ENCODE peak calls at places on chromosomes 6 and 20, in seven cellular contexts. V is kidney; P is heart left ventricle; B is tibial artery; U is CD8-positive, alpha-beta T cell; Z is brain microvascular endothelial cell; C is substantia nigra. S is an unnamed sample.

GRCh38 chr6:106927531-106928398 is 46.8 kb downstream of the CD24 start:
- DNase-seq in B (no peak), P (peak), U (no peak), V (no peak), C (no peak), Z (peak), S (no peak)

GRCh38 chr6:11756726-11757125 is 21.9 kb downstream of the ADTRP start:
- DNase-seq in Z (no peak), V (no peak), B (no peak), P (no peak), C (no peak), U (no peak), S (no peak)

GRCh38 chr6:98980814-98981213 is 33.1 kb upstream of the FBXL4 start:
- DNase-seq in U (no peak), B (no peak), C (no peak), Z (no peak), P (no peak), V (no peak), S (no peak)

GRCh38 chr20:15619816-15620215 is 953.4 kb downstream of the KIF16B start:
- DNase-seq in C (no peak), P (no peak), B (no peak), Z (no peak), U (no peak), V (no peak), S (no peak)

GRCh38 chr6:139485742-139486475 is 111.5 kb upstream of the CITED2 start:
- DNase-seq in Z (no peak), C (no peak), P (no peak), V (no peak), B (no peak), U (no peak), S (no peak)

GRCh38 chr20:51440589-51440988 is 101.9 kb downstream of the NFATC2 start:
- DNase-seq in C (no peak), U (no peak), B (no peak), P (no peak), Z (no peak), V (no peak), S (no peak)

GRCh38 chr6:391559-392440 is at the start of gene IRF4:
- DNase-seq in P (no peak), B (no peak), U (peak), C (no peak), V (peak), Z (no peak), S (peak)

GRCh38 chr6:74519172-74519571 is 686.7 kb downstream of the COL12A1 start:
- DNase-seq in Z (peak), P (no peak), C (no peak), V (no peak), B (no peak), U (no peak), S (no peak)

GRCh38 chr6:147776631-147777030 is 268.1 kb downstream of the SAMD5 start:
- DNase-seq in Z (no peak), B (no peak), U (no peak), P (no peak), C (no peak), V (no peak), S (no peak)

GRCh38 chr6:138772596-138773176 is 883 bp upstream of the CCDC28A start:
- DNase-seq in P (no peak), V (no peak), C (no peak), U (no peak), B (no peak), Z (no peak), S (no peak)

GRCh38 chr6:38034269-38034914 is 214.9 kb downstream of the ZFAND3 start:
- DNase-seq in Z (peak), P (no peak), U (no peak), V (no peak), C (no peak), B (no peak), S (no peak)

GRCh38 chr6:17022604-17023003 is 79.2 kb upstream of the STMND1 start:
- DNase-seq in P (no peak), V (no peak), B (no peak), U (no peak), Z (no peak), C (no peak), S (no peak)

GRCh38 chr6:28501259-28501658 is 14.3 kb downstream of the GPX6 start:
- DNase-seq in V (no peak), Z (no peak), B (no peak), P (no peak), C (no peak), U (no peak), S (no peak)

GRCh38 chr6:106685833-106686232 is 56.5 kb downstream of the QRSL1 start:
- DNase-seq in P (no peak), V (no peak), C (no peak), Z (no peak), B (no peak), U (no peak), S (no peak)

GRCh38 chr6:137271245-137272183 is 52.3 kb upstream of the IFNGR1 start:
- DNase-seq in P (no peak), Z (peak), B (no peak), V (no peak), U (no peak), C (no peak), S (no peak)

GRCh38 chr6:144497650-144498049 is 212.5 kb downstream of the UTRN start:
- DNase-seq in B (no peak), V (no peak), C (no peak), U (no peak), Z (no peak), P (no peak), S (no peak)

GRCh38 chr6:152099816-152100618 is 292.5 kb downstream of the ESR1 start:
- DNase-seq in V (peak), P (peak), Z (no peak), C (no peak), U (no peak), B (peak), S (no peak)

GRCh38 chr6:3665608-3666007 is 85.9 kb downstream of the PXDC1 start:
- DNase-seq in C (peak), U (no peak), P (no peak), Z (no peak), V (no peak), B (no peak), S (no peak)

GRCh38 chr6:54800201-54800600 is 46.4 kb upstream of the FAM83B start:
- DNase-seq in U (no peak), P (no peak), B (no peak), C (no peak), V (no peak), Z (no peak), S (no peak)

GRCh38 chr20:51043811-51044210 is 20.9 kb upstream of the KCNG1 start:
- DNase-seq in P (no peak), B (no peak), V (no peak), U (no peak), C (no peak), Z (peak), S (no peak)

GRCh38 chr6:53679446-53679933 is 13.9 kb upstream of the KLHL31 start:
- DNase-seq in C (no peak), P (no peak), B (no peak), U (no peak), Z (peak), V (no peak), S (no peak)

GRCh38 chr6:30494275-30494990 is 5.1 kb downstream of the HLA-E start:
- DNase-seq in U (peak), C (no peak), V (no peak), B (no peak), P (no peak), Z (no peak), S (no peak)

GRCh38 chr6:30490031-30490876 is 945 bp downstream of the HLA-E start:
- DNase-seq in Z (peak), P (peak), C (no peak), B (peak), U (peak), V (peak), S (peak)

GRCh38 chr6:30491963-30492616 is 2.8 kb downstream of the HLA-E start:
- DNase-seq in C (no peak), Z (no peak), P (no peak), V (no peak), U (peak), B (no peak), S (no peak)

GRCh38 chr6:30495993-30496392 is 6.7 kb downstream of the HLA-E start:
- DNase-seq in C (no peak), B (no peak), P (no peak), Z (no peak), U (no peak), V (no peak), S (no peak)

GRCh38 chr6:30493643-30494250 is 4.4 kb downstream of the HLA-E start:
- DNase-seq in B (no peak), P (no peak), C (no peak), Z (no peak), U (peak), V (no peak), S (peak)
- H3K27ac ChIP-seq in B (no peak), P (no peak), C (no peak), Z (no peak), U (no peak), V (peak), S (peak)

DNA sequence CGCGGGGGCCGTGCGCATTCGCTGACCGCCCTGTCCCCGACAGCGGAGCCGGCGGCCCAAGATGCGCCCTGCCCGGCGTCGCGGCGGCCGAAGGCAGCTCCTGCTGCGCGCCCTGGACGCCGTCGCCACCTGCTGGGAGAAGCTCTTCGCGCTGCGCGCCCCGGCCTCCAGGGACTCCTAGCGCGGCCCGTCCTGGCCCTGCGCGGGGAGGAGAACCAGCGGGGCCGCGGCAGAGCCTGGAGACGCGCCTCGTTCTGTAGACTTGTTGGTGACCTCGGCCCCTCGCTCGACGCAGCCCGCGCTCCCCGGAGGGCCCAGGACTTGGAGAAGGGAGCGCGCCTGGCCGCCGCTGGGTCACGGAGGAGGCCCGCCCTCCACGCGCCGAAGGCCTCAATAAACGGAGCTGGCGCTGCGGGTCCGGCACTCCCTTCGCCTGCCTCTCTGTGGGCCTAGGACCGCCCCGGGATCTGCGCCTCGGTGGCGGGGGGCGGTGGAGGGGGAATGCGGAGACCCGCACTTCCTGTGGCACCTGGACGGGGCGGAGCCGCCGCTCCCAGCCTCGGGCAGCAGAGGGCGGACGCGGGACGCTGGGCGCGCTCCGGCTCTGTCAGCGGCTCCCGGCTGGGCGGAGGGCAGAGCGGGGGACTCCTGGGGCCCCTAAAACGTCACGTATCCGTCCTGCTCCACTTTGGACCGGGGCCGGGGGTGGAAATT is 2.8 kb downstream of the C20orf204 start:
- DNase-seq in U (peak), B (peak), Z (peak), C (no peak), V (peak), P (peak), S (peak)
- H3K27ac ChIP-seq in U (peak), B (no peak), Z (no peak), C (no peak), V (peak), P (peak), S (peak)

GRCh38 chr6:166957805-166958076 is 1.4 kb upstream of the RNASET2 start:
- DNase-seq in C (no peak), B (no peak), V (no peak), U (no peak), Z (no peak), P (no peak), S (no peak)

GRCh38 chr6:166958926-166959861 is 2.8 kb upstream of the RNASET2 start:
- DNase-seq in P (peak), C (no peak), B (peak), V (no peak), U (peak), Z (no peak), S (no peak)

GRCh38 chr6:166959906-166960608 is 3.7 kb upstream of the RNASET2 start:
- DNase-seq in Z (no peak), U (no peak), C (no peak), B (no peak), V (no peak), P (no peak), S (no peak)

GRCh38 chr6:166957087-166957804 is 896 bp upstream of the RNASET2 start:
- DNase-seq in U (peak), Z (no peak), P (peak), C (no peak), V (peak), B (peak), S (peak)

DNA sequence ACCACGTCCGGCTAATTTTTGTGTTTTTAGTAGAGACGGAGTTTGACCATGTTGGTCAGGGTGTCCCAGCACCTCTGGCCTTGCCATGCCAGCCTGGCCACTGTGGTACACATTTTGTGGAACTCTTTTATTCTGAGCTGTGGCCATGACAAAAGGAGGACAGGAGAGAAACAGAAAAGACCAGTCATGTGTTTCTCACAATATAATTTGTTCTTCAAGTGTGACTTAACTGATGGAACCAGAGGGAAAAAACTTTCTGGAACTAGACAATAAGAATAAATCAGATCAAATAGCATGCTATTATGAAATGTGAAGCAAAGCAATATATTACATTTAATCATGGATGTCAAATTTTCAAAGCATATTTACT is 4.2 kb upstream of the RNASET2 start:
- DNase-seq in B (no peak), P (no peak), U (no peak), Z (no peak), V (no peak), C (no peak), S (no peak)
- H3K27ac ChIP-seq in B (no peak), P (no peak), U (no peak), Z (no peak), V (no peak), C (no peak), S (no peak)

GRCh38 chr20:38034961-38035360 is 1.4 kb downstream of the RPRD1B start:
- DNase-seq in Z (no peak), V (no peak), P (no peak), B (no peak), C (no peak), U (no peak), S (no peak)
- H3K27ac ChIP-seq in Z (no peak), V (no peak), P (no peak), B (no peak), C (no peak), U (no peak), S (no peak)

GRCh38 chr20:63377256-63378114 is 16.3 kb upstream of the CHRNA4 start:
- DNase-seq in P (no peak), Z (no peak), C (no peak), U (peak), B (no peak), V (no peak), S (no peak)
- H3K27ac ChIP-seq in P (no peak), Z (no peak), C (no peak), U (no peak), B (no peak), V (no peak), S (no peak)

GRCh38 chr6:64459411-64459810 is 823.8 kb downstream of the PHF3 start:
- DNase-seq in Z (no peak), C (no peak), B (no peak), V (no peak), P (no peak), U (no peak), S (no peak)
- H3K27ac ChIP-seq in Z (no peak), C (no peak), B (no peak), V (no peak), P (no peak), U (no peak), S (no peak)

GRCh38 chr20:32336918-32337347 is 21.2 kb upstream of the ASXL1 start:
- DNase-seq in U (no peak), C (no peak), V (no peak), P (no peak), Z (no peak), B (no peak), S (no peak)

GRCh38 chr20:32330555-32330897 is 27.6 kb upstream of the ASXL1 start:
- DNase-seq in C (no peak), U (no peak), Z (no peak), V (no peak), P (no peak), B (no peak), S (no peak)

GRCh38 chr20:32333181-32333987 is 24.7 kb upstream of the ASXL1 start:
- DNase-seq in C (no peak), Z (no peak), B (no peak), U (no peak), P (no peak), V (no peak), S (no peak)

GRCh38 chr20:32332614-32333013 is 25.5 kb upstream of the ASXL1 start:
- DNase-seq in B (no peak), Z (peak), P (no peak), V (peak), C (no peak), U (no peak), S (no peak)

DNA sequence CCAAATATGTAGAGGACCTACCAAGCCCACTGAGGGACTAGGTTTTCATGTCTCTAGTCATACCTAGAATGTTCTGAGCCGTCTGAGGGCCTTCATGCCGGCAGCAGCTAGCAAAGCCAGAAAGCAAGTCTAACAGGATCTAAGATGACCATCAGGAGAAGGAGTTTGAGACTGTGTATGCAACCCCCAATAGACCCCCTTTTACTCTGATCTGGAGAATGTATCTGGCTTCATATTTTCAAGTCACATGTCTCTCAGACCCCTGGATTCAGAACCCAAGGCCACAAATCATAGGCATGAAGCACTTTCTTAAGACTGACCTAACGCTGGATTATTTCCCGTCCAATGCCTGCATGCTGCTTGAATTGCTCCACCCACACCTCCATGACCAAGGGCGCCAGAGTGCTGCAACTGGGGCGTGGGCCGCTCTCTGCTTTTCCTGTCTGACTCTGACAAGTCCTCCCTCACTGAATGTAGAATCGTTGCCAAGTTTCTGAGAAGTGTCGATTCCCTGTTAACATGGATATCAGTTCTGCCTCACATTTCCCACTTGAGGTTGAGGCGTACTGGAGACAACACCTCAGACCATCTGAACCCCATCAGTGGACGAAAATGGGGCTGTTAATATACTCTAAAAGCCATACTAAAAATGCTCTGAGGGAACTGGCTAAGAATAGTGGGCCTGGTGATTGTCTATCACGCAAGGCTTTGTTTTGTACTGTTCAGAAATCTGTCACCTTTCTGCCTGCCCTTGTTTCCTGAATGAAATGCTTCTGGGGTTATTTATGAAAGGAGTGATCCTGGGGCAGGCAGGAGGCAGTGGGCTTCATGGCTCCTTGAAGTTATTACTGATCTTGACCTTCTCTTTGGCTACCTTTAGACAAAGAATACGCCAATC is 23.9 kb upstream of the ASXL1 start:
- DNase-seq in C (no peak), Z (no peak), B (peak), V (peak), U (peak), P (peak), S (no peak)
- H3K27ac ChIP-seq in C (no peak), Z (no peak), B (no peak), V (peak), U (no peak), P (peak), S (no peak)

DNA sequence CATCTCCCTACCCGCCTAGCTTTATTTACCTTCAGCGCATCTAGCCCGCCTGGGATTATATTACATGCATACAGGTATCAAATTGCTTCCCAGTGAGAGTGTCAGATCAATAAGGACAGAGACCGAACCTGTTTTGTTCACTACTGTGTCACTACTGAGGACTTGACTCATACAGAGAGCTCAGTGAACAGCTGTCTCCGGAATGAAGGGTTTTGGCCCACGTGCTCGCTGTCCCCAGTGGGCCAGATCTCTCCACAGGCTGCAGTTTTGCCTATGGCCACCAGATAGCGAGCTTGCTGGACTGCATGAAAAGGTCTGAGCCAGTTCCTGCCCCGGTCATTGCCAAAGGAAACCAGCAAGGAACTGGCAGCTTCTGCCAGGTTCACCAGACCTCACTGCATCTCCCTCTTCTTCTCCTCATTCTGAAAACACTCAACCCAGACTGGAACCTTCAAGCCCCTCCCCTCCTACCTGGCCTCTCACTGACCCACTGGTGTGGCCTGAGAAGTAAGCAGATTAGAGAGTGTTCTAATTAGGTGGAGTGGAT is 150.8 kb downstream of the ZMYND8 start:
- DNase-seq in V (no peak), B (peak), U (peak), Z (peak), P (peak), C (no peak), S (no peak)
- H3K27ac ChIP-seq in V (no peak), B (no peak), U (no peak), Z (no peak), P (no peak), C (no peak), S (no peak)

GRCh38 chr6:44003345-44004061 is 123.7 kb downstream of the MRPL14 start:
- DNase-seq in C (no peak), Z (no peak), V (peak), U (no peak), P (no peak), B (no peak), S (no peak)
- H3K27ac ChIP-seq in C (no peak), Z (no peak), V (peak), U (no peak), P (peak), B (no peak), S (no peak)

DNA sequence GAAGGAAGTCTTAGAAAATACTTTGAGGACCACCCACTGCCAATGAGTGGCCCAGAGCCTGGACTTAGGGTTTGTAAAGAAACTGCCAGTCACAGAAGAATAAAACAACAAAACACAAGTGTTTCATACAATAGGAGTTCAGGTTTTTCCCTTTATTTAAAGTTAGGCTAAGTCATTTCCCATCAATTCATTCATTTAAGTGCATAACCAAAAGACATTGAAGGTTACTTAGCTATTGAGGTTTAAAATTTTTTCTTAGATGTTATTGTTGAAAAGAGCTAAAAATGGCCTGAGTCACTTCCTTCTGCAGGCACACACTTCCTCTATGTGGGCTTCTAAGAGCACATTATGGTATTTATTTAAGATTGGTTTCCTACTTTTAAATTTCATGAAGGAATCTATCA is 54.2 kb downstream of the ARMC2 start:
- DNase-seq in Z (no peak), U (no peak), P (no peak), B (no peak), C (no peak), V (no peak), S (no peak)
- H3K27ac ChIP-seq in Z (peak), U (no peak), P (peak), B (no peak), C (no peak), V (no peak), S (no peak)